ENCODE peak calls at places on chromosome 1, in eight cellular contexts. V is AG04449, P is cardiac fibroblast, J is fibroblast of lung, Z is psoas muscle, A is foreskin fibroblast, T is fibroblast of the aortic adventitia, E is OCI-LY7. N is an unnamed sample.

GRCh38 chr1:223811634-223812101 is 34.1 kb downstream of the TP53BP2 start:
- DNase-seq in V (no peak), P (peak), J (peak), Z (no peak), A (peak), T (peak), E (peak), N (no peak)

GRCh38 chr1:193884848-193885558 is 698.6 kb upstream of the B3GALT2 start:
- DNase-seq in V (no peak), P (no peak), J (no peak), Z (no peak), A (no peak), T (no peak), E (no peak), N (no peak)

GRCh38 chr1:171850951-171851350 is 9.7 kb downstream of the DNM3 start:
- DNase-seq in V (no peak), P (no peak), J (no peak), Z (no peak), A (no peak), T (no peak), E (no peak), N (no peak)

GRCh38 chr1:195376190-195376589 is 1232.0 kb downstream of the KCNT2 start:
- DNase-seq in V (no peak), P (no peak), J (peak), Z (no peak), A (peak), T (no peak), E (peak), N (no peak)

GRCh38 chr1:9766759-9767442 is 56.9 kb downstream of the CLSTN1 start:
- DNase-seq in V (peak), P (peak), J (peak), Z (no peak), A (peak), T (peak), E (no peak), N (peak)

GRCh38 chr1:117339866-117340357 is 27.3 kb upstream of the MAN1A2 start:
- DNase-seq in V (no peak), P (peak), J (peak), Z (no peak), A (peak), T (peak), E (peak), N (peak)

GRCh38 chr1:62337535-62337784 is 18.2 kb upstream of the KANK4 start:
- DNase-seq in V (no peak), P (no peak), J (no peak), Z (no peak), A (no peak), T (no peak), E (no peak), N (no peak)

GRCh38 chr1:193569696-193570269 is 383.4 kb upstream of the B3GALT2 start:
- DNase-seq in V (peak), P (peak), J (peak), Z (no peak), A (peak), T (peak), E (no peak), N (no peak)

GRCh38 chr1:60894121-60894520 is 188.2 kb upstream of the NFIA start:
- DNase-seq in V (no peak), P (no peak), J (no peak), Z (no peak), A (no peak), T (no peak), E (no peak), N (no peak)

DNA sequence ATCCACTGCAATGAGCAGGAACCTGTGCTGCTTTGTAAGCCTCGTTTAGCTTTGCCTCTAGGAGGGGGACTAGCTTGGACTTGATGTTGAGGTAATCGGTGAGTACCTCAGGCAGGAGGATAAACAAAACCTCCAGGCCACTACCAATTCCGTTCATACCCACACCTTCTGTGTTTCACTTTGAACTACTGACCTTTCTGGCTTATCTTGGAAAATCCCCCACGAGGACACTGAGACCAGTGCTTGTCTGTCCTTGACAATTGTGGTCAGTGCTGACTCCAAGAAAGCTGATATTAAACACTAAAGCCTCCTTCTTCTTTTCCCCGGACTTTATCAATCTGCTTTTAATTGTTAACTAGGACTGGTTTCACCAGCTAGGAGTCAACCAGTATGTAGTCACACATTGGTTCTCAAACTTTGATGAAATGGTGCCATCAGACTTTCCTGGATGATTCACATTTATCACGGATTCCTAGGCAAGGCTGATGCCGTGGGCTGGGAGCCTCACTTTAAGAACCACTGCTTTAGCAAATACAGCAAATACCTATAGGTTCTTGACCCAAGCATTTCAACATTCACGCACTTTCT is 52.7 kb downstream of the TGFB2 start:
- DNase-seq in V (no peak), P (peak), J (peak), Z (no peak), A (peak), T (peak), E (no peak), N (no peak)
- TF ChIP-seq CTCF in V (no peak), P (no peak), J (no peak), Z (no peak), A (no peak), T (no peak), E (no peak), N (no peak)

DNA sequence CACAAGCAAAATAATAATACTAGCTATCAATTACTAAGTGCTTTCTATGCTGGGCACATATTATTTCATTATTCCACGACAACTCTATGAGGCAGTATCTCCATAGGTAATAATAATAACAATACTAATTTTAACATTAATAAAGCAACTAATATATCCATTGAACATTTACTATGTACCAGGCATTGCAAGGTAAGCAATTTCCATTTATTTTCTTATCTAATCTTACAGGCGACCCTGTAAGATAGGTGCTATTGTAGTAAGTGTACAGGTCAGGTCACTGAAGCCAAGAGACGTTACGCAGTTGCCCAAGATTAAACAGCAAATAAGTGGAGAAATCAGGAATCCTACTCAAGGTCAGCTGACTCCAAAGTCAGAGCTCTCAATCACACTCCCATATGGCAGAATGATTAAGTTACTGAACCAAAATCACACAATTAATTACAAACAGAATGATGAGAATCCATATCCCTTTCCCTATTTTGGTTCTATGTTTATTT is 198.4 kb downstream of the SLC45A1 start:
- DNase-seq in V (no peak), P (no peak), J (no peak), Z (no peak), A (no peak), T (no peak), E (no peak), N (no peak)
- TF ChIP-seq CTCF in V (no peak), P (no peak), J (no peak), Z (no peak), A (no peak), T (no peak), E (no peak), N (no peak)

DNA sequence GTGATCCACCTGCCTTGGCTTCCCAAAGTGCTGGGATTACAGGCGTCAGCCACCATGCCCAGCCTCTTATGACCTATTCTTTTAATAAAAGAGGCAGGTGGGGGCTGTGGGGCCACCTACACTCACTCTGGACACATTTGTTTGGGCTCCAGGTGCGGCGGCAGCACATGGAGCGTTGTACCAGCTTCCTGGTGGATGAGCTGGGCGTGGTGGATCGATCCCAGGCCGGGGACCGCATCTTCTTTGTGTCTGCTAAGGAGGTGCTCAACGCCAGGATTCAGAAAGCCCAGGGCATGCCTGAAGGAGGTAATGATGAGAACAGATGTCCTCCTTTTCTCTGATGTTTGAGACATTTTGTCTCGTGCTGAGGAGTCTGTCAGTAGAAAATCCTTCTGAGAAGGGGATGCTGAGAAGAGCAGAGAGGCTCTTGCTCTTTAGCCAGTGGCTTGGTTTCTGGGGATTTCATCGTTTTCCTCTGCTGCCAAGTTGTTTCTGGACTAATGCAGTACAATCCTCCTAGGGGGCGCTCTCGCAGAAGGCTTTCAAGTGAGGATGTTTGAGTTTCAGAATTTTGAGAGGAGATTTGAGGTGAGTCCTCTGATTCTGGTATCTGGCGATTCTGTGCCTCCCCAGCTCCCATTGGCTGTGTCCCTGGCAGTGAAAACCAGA is 17.9 kb upstream of the MIIP start:
- DNase-seq in V (no peak), P (peak), J (peak), Z (no peak), A (peak), T (peak), E (peak), N (peak)
- TF ChIP-seq CTCF in V (peak), P (peak), J (peak), Z (peak), A (peak), T (peak), E (peak), N (peak)

DNA sequence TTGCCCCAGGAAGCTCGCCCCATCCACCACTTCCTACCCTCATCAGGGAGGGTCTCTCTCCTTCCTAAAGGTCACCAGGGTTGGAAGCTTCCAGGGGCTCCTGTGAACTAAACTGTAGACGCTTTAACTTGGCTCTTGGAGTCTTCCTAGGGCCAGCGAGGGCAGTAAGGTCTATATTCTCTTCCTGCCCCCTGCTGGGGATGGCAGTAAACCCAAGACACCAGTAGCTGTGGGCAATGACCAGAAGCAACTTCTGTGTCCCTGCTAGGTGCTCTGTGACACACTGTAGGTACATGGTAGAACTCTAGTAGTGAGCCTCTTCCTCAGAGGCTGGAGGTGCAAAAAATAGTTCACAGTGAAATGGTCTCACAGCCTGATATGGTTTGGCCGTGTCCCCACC is 30.0 kb downstream of the KCND3 start:
- DNase-seq in V (no peak), P (no peak), J (no peak), Z (no peak), A (no peak), T (no peak), E (no peak), N (no peak)
- TF ChIP-seq CTCF in V (no peak), P (no peak), J (no peak), Z (peak), A (no peak), T (no peak), E (peak), N (no peak)

GRCh38 chr1:109754738-109755137 is 9.0 kb downstream of the EPS8L3 start:
- DNase-seq in V (no peak), P (no peak), J (no peak), Z (no peak), A (no peak), T (no peak), E (no peak), N (no peak)

GRCh38 chr1:109750241-109750882 is 9.5 kb upstream of the GSTM3 start:
- DNase-seq in V (no peak), P (no peak), J (no peak), Z (no peak), A (no peak), T (no peak), E (no peak), N (no peak)

GRCh38 chr1:109750920-109751319 is 10.1 kb upstream of the GSTM3 start:
- DNase-seq in V (no peak), P (no peak), J (no peak), Z (no peak), A (no peak), T (no peak), E (no peak), N (no peak)

GRCh38 chr1:109751531-109752260 is 10.9 kb upstream of the GSTM3 start:
- DNase-seq in V (no peak), P (no peak), J (no peak), Z (no peak), A (no peak), T (no peak), E (no peak), N (no peak)

DNA sequence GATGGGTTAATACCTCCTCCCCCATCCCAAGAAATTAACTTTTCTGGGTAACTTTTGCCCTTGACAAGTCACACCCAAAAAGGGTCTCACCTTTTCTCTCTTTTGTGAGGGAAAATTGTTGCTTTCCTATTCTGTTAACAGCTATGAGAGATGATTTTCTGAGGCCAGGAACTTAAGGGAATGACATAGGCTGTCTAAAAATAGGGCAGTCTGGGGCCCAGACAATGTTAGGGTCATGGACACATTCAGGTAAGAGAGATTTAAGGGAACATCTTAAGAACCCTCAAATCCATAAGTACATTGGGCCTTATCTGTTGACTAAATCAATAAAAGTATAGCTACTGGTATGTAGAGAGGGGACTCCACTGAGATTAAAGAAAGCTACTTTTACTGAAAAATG is 8.4 kb upstream of the GSTM3 start:
- DNase-seq in V (no peak), P (no peak), J (no peak), Z (no peak), A (no peak), T (no peak), E (no peak), N (no peak)
- TF ChIP-seq CTCF in V (no peak), P (no peak), J (no peak), Z (no peak), A (no peak), T (no peak), E (no peak), N (no peak)

GRCh38 chr1:166855558-166855957 is 16.3 kb downstream of the POGK start:
- DNase-seq in V (no peak), P (no peak), J (no peak), Z (no peak), A (no peak), T (no peak), E (no peak), N (no peak)
- TF ChIP-seq CTCF in V (no peak), P (no peak), J (no peak), Z (no peak), A (no peak), T (no peak), E (no peak), N (no peak)

DNA sequence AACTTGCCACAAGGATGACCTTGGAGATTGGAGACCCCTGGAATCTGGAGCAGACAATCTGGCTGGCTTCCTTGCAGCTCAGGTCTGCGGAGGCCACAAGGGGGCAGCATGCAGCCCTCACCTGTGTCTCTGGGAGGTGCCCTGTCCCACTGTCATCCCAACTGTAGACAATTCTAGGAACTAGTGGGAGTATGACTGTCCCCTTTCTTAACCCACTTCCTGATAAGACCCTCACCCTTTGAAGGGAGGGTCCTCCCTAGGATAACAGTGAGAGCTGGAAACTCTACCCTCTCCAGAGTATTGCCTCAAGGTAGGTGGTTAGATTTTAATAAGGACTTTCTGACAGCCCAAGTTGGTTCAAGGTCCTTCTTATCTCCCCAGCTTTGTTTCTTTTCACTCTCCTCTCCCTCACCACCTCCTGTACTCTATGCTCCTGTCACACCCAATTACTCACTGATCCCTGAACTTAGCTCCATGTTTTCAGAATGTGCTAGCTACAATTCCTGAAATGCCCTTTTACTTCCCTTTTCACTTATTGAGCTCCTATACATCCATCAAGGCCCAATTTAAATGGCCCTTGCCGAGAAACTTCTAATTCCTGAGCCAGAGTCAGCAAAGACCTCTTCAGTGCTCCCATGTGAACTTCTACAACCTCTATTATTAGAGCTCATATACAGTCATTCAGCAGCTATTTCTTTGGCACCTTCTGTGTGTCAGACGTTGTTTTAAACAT is 9.2 kb upstream of the KCNQ4 start:
- DNase-seq in V (no peak), P (peak), J (peak), Z (peak), A (peak), T (peak), E (peak), N (no peak)
- TF ChIP-seq CTCF in V (peak), P (peak), J (peak), Z (peak), A (peak), T (peak), E (peak), N (peak)

GRCh38 chr1:200638073-200638472 is 17.5 kb upstream of the KIF14 start:
- DNase-seq in V (no peak), P (no peak), J (no peak), Z (no peak), A (no peak), T (no peak), E (no peak), N (no peak)
- TF ChIP-seq CTCF in V (no peak), P (no peak), J (no peak), Z (no peak), A (no peak), T (peak), E (no peak), N (no peak)